ENCODE peak calls at places on chromosome 12, in four cellular contexts. W is HepG2, X is K562, D is GM12878. K is an unnamed sample.

GRCh38 chr12:6426882-6427671 is 17.7 kb upstream of the CD27 start:
- DNase-seq in D (peak), X (peak), W (no peak), K (no peak)

GRCh38 chr12:131831021-131831571 is 2.9 kb downstream of the MMP17 start:
- DNase-seq in W (no peak), X (no peak), D (no peak), K (no peak)

GRCh38 chr12:89821901-89822300 is 113.3 kb upstream of the ATP2B1 start:
- DNase-seq in D (peak), W (no peak), X (no peak), K (no peak)

GRCh38 chr12:56190695-56191155 is 1.4 kb upstream of the SMARCC2 start:
- DNase-seq in D (no peak), W (no peak), X (peak), K (no peak)

GRCh38 chr12:40224439-40225291 is at the start of gene LRRK2:
- DNase-seq in D (no peak), W (no peak), X (peak), K (peak)

GRCh38 chr12:115227137-115227615 is 543.2 kb upstream of the TBX3 start:
- DNase-seq in X (no peak), W (peak), D (no peak), K (no peak)

GRCh38 chr12:116701432-116701831 is 36.4 kb downstream of the SPRING1 start:
- DNase-seq in D (no peak), W (no peak), X (no peak), K (no peak)

GRCh38 chr12:26976687-26977086 is 37.5 kb downstream of the TM7SF3 start:
- DNase-seq in W (no peak), D (no peak), X (no peak), K (no peak)

GRCh38 chr12:131603106-131604033 is 107.5 kb upstream of the SFSWAP start:
- DNase-seq in W (no peak), X (no peak), D (no peak), K (no peak)

GRCh38 chr12:43057561-43057960 is 468.0 kb upstream of the PRICKLE1 start:
- DNase-seq in D (no peak), W (no peak), X (no peak), K (no peak)

GRCh38 chr12:75437564-75437963 is 43.0 kb upstream of the GLIPR1 start:
- DNase-seq in W (peak), X (no peak), D (no peak), K (no peak)

GRCh38 chr12:46368138-46368537 is 4.4 kb downstream of the SLC38A2 start:
- DNase-seq in W (peak), D (no peak), X (no peak), K (no peak)

GRCh38 chr12:52027085-52027843 is 20.5 kb downstream of the TAMALIN start:
- DNase-seq in W (no peak), D (no peak), X (no peak), K (no peak)

DNA sequence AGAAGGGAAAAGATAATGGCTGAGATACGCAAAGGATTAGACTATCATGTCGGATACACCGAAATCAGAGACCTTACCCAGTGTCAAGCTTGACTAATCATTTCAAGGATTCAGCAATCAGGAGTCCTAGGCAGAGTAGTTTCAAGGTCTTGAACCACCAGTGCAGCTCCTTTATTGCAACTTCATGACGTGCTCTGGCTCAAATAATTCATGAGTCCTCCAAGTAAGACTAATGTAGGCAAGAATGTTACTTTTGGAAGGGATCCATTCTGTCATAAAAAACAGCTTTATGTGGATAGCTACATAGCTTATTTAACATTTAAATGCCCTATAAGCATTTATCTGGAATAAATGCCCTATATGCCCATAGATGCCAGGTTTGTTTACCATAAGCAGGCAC is 123.2 kb downstream of the LMO3 start:
- DNase-seq in X (no peak), W (no peak), D (no peak), K (no peak)
- TF ChIP-seq CBX5 in X (no peak), W (no peak), D (no peak), K (no peak)

GRCh38 chr12:50984899-50985298 is 32.6 kb downstream of the HIGD1C start:
- DNase-seq in D (no peak), W (no peak), X (no peak), K (no peak)

GRCh38 chr12:50980545-50980944 is 28.2 kb downstream of the HIGD1C start:
- DNase-seq in W (peak), D (no peak), X (no peak), K (no peak)

GRCh38 chr12:50981319-50982239 is 29.2 kb downstream of the HIGD1C start:
- DNase-seq in D (no peak), X (peak), W (peak), K (no peak)

GRCh38 chr12:50985322-50985721 is 33.0 kb downstream of the HIGD1C start:
- DNase-seq in W (peak), D (no peak), X (no peak), K (no peak)

DNA sequence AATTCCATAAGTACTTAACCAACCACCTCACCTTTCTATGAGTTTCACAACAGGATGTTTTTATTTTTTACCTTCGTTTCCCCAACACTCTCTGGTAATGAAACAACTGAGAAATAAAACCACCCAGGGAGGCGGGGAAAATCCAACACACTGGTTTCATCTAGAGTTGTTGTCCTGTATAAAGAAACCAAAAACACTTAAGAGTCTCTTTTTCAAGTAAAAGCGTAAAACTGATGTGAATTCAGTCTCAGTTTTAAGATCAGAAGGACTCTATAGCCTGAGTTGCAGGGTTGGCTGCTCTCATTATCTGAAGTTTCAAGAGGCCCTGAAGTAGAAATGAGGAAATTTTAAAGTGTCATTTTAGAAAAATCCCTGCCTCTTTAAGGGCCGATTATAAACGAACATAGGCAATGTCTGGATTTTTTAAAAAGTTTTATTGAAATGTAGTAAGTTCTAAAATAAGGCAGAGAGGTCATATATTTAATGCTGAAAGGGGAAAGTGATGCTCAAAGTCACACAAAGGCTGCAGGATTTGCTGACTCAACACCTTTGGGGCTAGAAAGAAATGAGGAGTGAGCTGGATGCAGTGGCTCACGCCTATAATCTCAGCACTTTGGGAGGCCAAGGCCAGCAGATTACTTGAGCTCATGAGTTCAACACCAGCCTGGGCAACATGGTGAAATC is 27.2 kb downstream of the HIGD1C start:
- DNase-seq in D (peak), X (no peak), W (no peak), K (no peak)
- TF ChIP-seq CBX5 in D (no peak), X (no peak), W (no peak), K (no peak)

GRCh38 chr12:31749024-31749704 is 20.3 kb upstream of the AMN1 start:
- DNase-seq in D (peak), W (peak), X (peak), K (peak)
- TF ChIP-seq CBX5 in D (peak), W (peak), X (peak), K (no peak)

DNA sequence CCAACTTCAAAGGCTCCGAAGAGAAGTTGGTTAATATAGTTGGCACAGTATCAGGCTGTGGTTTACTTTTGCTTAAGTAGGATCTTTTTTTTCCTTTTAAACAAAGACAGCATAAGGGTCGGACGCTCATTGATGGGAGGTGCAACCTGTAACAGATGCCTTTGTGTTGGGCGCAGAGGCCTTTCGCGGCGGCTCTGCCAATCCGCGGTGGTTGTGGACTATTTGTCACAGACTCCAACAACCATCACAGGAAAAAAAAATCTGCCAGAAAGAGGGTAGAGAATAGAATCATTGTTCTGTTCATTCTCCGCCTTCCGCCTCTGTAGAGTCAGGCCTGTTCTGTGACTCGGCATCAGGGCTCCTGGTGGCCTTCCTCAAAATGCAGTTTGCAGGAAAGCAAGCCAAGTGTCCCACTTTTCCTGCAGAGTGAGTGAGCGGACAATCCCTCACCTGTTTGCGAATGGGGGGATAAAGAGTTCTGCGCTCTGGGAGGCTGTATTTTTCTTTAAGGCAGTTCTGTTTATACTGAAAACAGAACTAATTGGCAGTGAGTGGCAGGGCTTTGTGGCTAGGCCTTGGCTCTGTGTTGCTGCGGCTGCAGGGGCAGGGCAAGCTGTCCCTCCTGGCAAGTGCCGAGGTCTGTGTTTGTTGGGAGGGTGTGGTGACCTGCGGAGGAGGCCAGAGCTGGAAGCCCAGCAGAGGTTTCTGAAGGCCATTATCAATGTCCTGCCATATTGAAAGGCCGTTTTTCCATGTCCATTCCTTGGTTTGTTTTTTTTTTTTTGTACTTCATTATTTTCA is 83.0 kb upstream of the PIWIL1 start:
- DNase-seq in D (no peak), X (no peak), W (no peak), K (no peak)
- TF ChIP-seq CBX5 in D (no peak), X (no peak), W (no peak), K (no peak)

GRCh38 chr12:130391186-130391585 is 53.5 kb downstream of the PIWIL1 start:
- DNase-seq in X (no peak), D (no peak), W (no peak), K (no peak)

GRCh38 chr12:130398089-130398848 is 60.6 kb downstream of the PIWIL1 start:
- DNase-seq in D (no peak), W (no peak), X (no peak), K (no peak)

GRCh38 chr12:130396667-130397066 is 59.0 kb downstream of the PIWIL1 start:
- DNase-seq in W (no peak), X (no peak), D (no peak), K (no peak)

GRCh38 chr12:130394906-130395305 is 57.2 kb downstream of the PIWIL1 start:
- DNase-seq in W (no peak), X (no peak), D (no peak), K (no peak)
- TF ChIP-seq CBX5 in W (no peak), X (no peak), D (no peak), K (no peak)

GRCh38 chr12:2009623-2010022 is 5.4 kb upstream of the DCP1B start:
- DNase-seq in W (peak), D (no peak), X (no peak), K (no peak)

GRCh38 chr12:2004113-2004929 is at the start of gene DCP1B:
- DNase-seq in W (peak), X (peak), D (peak), K (peak)

GRCh38 chr12:2013111-2013510 is 8.9 kb upstream of the DCP1B start:
- DNase-seq in X (no peak), D (no peak), W (no peak), K (no peak)

GRCh38 chr12:2011641-2012607 is 7.7 kb upstream of the DCP1B start:
- DNase-seq in X (no peak), W (peak), D (no peak), K (no peak)

DNA sequence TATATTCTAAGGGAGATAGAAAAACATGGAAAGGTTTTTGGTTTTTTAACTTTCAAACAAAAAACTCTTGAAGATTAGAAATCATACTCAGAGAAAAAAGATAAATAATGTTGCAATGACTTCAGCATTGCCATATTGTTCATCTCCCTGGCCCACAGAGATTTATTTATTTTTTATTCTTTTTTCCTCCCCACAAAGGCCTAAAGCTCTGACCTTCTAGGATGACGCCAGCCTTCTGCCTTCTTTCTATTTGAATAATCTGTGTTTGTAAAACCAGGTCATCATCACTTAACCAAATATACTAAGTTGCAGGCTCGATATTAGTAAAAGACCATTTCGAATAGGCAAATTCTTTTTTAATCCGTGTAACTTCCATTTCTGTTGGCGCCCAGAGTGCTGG is 4.4 kb upstream of the DCP1B start:
- DNase-seq in D (no peak), X (no peak), W (no peak), K (no peak)
- TF ChIP-seq CBX5 in D (no peak), X (no peak), W (no peak), K (no peak)

K was measured in H1.